ENCODE peak calls at places on chromosomes 7 and 10, in ten cellular contexts. One of them, this sample, is unnamed.

GRCh38 chr7:134755422-134756022 is 23.9 kb upstream of the CALD1 start:
- DNase-seq in adrenal gland: no peak
- DNase-seq in Peyer's patch: no peak
- DNase-seq in heart left ventricle: no peak
- DNase-seq in HCT116: no peak
- DNase-seq in uterus: no peak
- DNase-seq in sigmoid colon: no peak
- DNase-seq in body of pancreas: peak
- DNase-seq in transverse colon: no peak
- DNase-seq in upper lobe of left lung: no peak
- DNase-seq in this sample: no peak

GRCh38 chr7:93622036-93622714 is 47.7 kb upstream of the CALCR start:
- DNase-seq in adrenal gland: no peak
- DNase-seq in Peyer's patch: no peak
- DNase-seq in heart left ventricle: peak
- DNase-seq in HCT116: peak
- DNase-seq in uterus: no peak
- DNase-seq in sigmoid colon: no peak
- DNase-seq in body of pancreas: peak
- DNase-seq in transverse colon: no peak
- DNase-seq in upper lobe of left lung: no peak
- DNase-seq in this sample: no peak

GRCh38 chr10:111357859-111358258 is 281.0 kb downstream of the ADRA2A start:
- DNase-seq in adrenal gland: no peak
- DNase-seq in Peyer's patch: no peak
- DNase-seq in heart left ventricle: no peak
- DNase-seq in HCT116: no peak
- DNase-seq in uterus: no peak
- DNase-seq in sigmoid colon: no peak
- DNase-seq in body of pancreas: no peak
- DNase-seq in transverse colon: no peak
- DNase-seq in upper lobe of left lung: no peak
- DNase-seq in this sample: no peak

GRCh38 chr7:21617916-21618390 is 75.1 kb downstream of the DNAH11 start:
- DNase-seq in adrenal gland: peak
- DNase-seq in Peyer's patch: no peak
- DNase-seq in heart left ventricle: peak
- DNase-seq in HCT116: no peak
- DNase-seq in uterus: no peak
- DNase-seq in sigmoid colon: peak
- DNase-seq in body of pancreas: peak
- DNase-seq in transverse colon: peak
- DNase-seq in upper lobe of left lung: peak
- DNase-seq in this sample: peak

GRCh38 chr7:41967156-41967555 is 264.3 kb upstream of the INHBA start:
- DNase-seq in adrenal gland: no peak
- DNase-seq in Peyer's patch: no peak
- DNase-seq in heart left ventricle: no peak
- DNase-seq in HCT116: no peak
- DNase-seq in uterus: no peak
- DNase-seq in sigmoid colon: no peak
- DNase-seq in body of pancreas: no peak
- DNase-seq in transverse colon: no peak
- DNase-seq in upper lobe of left lung: no peak
- DNase-seq in this sample: no peak

GRCh38 chr7:35985126-35985754 is 167.8 kb upstream of the EEPD1 start:
- DNase-seq in adrenal gland: peak
- DNase-seq in Peyer's patch: peak
- DNase-seq in heart left ventricle: peak
- DNase-seq in HCT116: peak
- DNase-seq in uterus: peak
- DNase-seq in sigmoid colon: peak
- DNase-seq in body of pancreas: peak
- DNase-seq in transverse colon: peak
- DNase-seq in upper lobe of left lung: peak
- DNase-seq in this sample: peak

GRCh38 chr7:126845331-126845730 is 407.4 kb downstream of the GRM8 start:
- DNase-seq in adrenal gland: no peak
- DNase-seq in Peyer's patch: no peak
- DNase-seq in heart left ventricle: no peak
- DNase-seq in HCT116: no peak
- DNase-seq in uterus: no peak
- DNase-seq in sigmoid colon: no peak
- DNase-seq in body of pancreas: no peak
- DNase-seq in transverse colon: no peak
- DNase-seq in upper lobe of left lung: no peak
- DNase-seq in this sample: no peak

GRCh38 chr7:158885624-158886023 is 29.3 kb downstream of the DYNC2I1 start:
- DNase-seq in adrenal gland: no peak
- DNase-seq in Peyer's patch: no peak
- DNase-seq in heart left ventricle: no peak
- DNase-seq in HCT116: no peak
- DNase-seq in uterus: no peak
- DNase-seq in sigmoid colon: no peak
- DNase-seq in body of pancreas: no peak
- DNase-seq in transverse colon: no peak
- DNase-seq in upper lobe of left lung: no peak
- DNase-seq in this sample: no peak

GRCh38 chr10:124152139-124152780 is 58.9 kb upstream of the CHST15 start:
- DNase-seq in adrenal gland: no peak
- DNase-seq in Peyer's patch: no peak
- DNase-seq in heart left ventricle: peak
- DNase-seq in HCT116: peak
- DNase-seq in uterus: no peak
- DNase-seq in sigmoid colon: peak
- DNase-seq in body of pancreas: peak
- DNase-seq in transverse colon: peak
- DNase-seq in upper lobe of left lung: peak
- DNase-seq in this sample: no peak
- H3K27ac ChIP-seq in adrenal gland: no peak
- H3K27ac ChIP-seq in Peyer's patch: peak
- H3K27ac ChIP-seq in heart left ventricle: no peak
- H3K27ac ChIP-seq in HCT116: peak
- H3K27ac ChIP-seq in uterus: peak
- H3K27ac ChIP-seq in sigmoid colon: peak
- H3K27ac ChIP-seq in body of pancreas: peak
- H3K27ac ChIP-seq in transverse colon: peak
- H3K27ac ChIP-seq in upper lobe of left lung: peak
- H3K27ac ChIP-seq in this sample: peak

DNA sequence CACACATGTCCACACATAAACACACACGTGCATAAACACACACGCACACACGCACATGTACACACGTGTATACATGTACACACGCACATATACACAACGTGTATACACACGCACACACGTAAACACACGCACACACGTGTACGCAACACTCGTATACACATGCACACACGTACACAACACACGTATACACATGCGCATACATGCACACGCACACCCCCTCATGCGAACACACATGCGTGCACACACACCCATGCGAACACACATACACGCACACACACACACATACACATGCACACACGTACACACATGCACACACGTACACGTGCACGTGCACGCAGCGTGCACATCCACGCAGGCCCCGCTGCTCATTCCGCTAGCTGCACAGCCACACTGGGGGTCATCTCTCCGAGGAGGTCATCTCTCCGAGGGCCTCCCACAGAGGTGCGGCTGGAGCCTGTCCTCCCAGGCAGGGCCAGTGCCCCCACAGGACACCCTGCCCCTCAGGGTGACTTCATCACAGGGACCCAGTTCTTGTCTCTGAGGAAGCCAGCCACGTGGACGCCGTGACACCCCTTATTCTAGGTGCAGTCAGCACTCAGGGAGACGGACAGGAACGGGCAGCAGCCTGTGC is 25.9 kb downstream of the CYP2W1 start:
- DNase-seq in adrenal gland: no peak
- DNase-seq in Peyer's patch: no peak
- DNase-seq in heart left ventricle: no peak
- DNase-seq in HCT116: no peak
- DNase-seq in uterus: no peak
- DNase-seq in sigmoid colon: no peak
- DNase-seq in body of pancreas: no peak
- DNase-seq in transverse colon: no peak
- DNase-seq in upper lobe of left lung: no peak
- DNase-seq in this sample: no peak
- TF ChIP-seq POLR2A in adrenal gland: no peak
- TF ChIP-seq POLR2A in Peyer's patch: no peak
- TF ChIP-seq POLR2A in heart left ventricle: no peak
- TF ChIP-seq POLR2A in HCT116: no peak
- TF ChIP-seq POLR2A in uterus: no peak
- TF ChIP-seq POLR2A in sigmoid colon: no peak
- TF ChIP-seq POLR2A in body of pancreas: no peak
- TF ChIP-seq POLR2A in transverse colon: no peak
- TF ChIP-seq POLR2A in upper lobe of left lung: no peak
- TF ChIP-seq POLR2A in this sample: no peak

GRCh38 chr7:29457141-29457561 is 106.5 kb upstream of the PRR15 start:
- DNase-seq in adrenal gland: no peak
- DNase-seq in Peyer's patch: no peak
- DNase-seq in heart left ventricle: no peak
- DNase-seq in HCT116: no peak
- DNase-seq in uterus: no peak
- DNase-seq in sigmoid colon: no peak
- DNase-seq in body of pancreas: no peak
- DNase-seq in transverse colon: no peak
- DNase-seq in upper lobe of left lung: no peak
- DNase-seq in this sample: no peak

GRCh38 chr7:29454464-29454863 is 109.2 kb upstream of the PRR15 start:
- DNase-seq in adrenal gland: no peak
- DNase-seq in Peyer's patch: no peak
- DNase-seq in heart left ventricle: no peak
- DNase-seq in HCT116: no peak
- DNase-seq in uterus: no peak
- DNase-seq in sigmoid colon: no peak
- DNase-seq in body of pancreas: no peak
- DNase-seq in transverse colon: no peak
- DNase-seq in upper lobe of left lung: no peak
- DNase-seq in this sample: no peak

GRCh38 chr7:29459591-29459990 is 104.0 kb upstream of the PRR15 start:
- DNase-seq in adrenal gland: no peak
- DNase-seq in Peyer's patch: no peak
- DNase-seq in heart left ventricle: no peak
- DNase-seq in HCT116: no peak
- DNase-seq in uterus: no peak
- DNase-seq in sigmoid colon: no peak
- DNase-seq in body of pancreas: no peak
- DNase-seq in transverse colon: no peak
- DNase-seq in upper lobe of left lung: no peak
- DNase-seq in this sample: no peak

GRCh38 chr7:29454899-29455451 is 108.7 kb upstream of the PRR15 start:
- DNase-seq in adrenal gland: no peak
- DNase-seq in Peyer's patch: no peak
- DNase-seq in heart left ventricle: no peak
- DNase-seq in HCT116: no peak
- DNase-seq in uterus: no peak
- DNase-seq in sigmoid colon: no peak
- DNase-seq in body of pancreas: no peak
- DNase-seq in transverse colon: no peak
- DNase-seq in upper lobe of left lung: no peak
- DNase-seq in this sample: no peak

DNA sequence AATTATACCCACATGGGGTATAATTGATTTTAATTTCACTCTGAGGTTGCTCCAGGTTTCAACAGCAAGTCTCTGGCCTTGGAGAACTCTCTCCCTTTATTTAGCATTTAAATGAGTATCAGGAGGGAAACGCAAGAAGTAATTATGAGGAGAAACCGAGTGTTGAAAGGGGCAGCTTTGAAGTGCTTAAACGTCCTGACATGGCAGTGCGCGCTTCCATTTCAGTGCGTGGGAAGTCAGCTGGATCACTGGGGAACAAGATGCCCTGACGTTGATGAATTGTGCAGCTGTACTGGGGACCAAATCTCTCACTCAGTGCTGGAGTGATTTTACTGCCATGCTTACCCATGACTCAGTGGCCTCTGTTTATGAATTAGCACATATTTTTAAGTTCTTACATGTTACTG is 106.1 kb upstream of the PRR15 start:
- DNase-seq in adrenal gland: no peak
- DNase-seq in Peyer's patch: no peak
- DNase-seq in heart left ventricle: no peak
- DNase-seq in HCT116: no peak
- DNase-seq in uterus: no peak
- DNase-seq in sigmoid colon: no peak
- DNase-seq in body of pancreas: no peak
- DNase-seq in transverse colon: no peak
- DNase-seq in upper lobe of left lung: no peak
- DNase-seq in this sample: no peak
- H3K27ac ChIP-seq in adrenal gland: no peak
- H3K27ac ChIP-seq in Peyer's patch: no peak
- H3K27ac ChIP-seq in heart left ventricle: no peak
- H3K27ac ChIP-seq in HCT116: no peak
- H3K27ac ChIP-seq in uterus: no peak
- H3K27ac ChIP-seq in sigmoid colon: no peak
- H3K27ac ChIP-seq in body of pancreas: no peak
- H3K27ac ChIP-seq in transverse colon: no peak
- H3K27ac ChIP-seq in upper lobe of left lung: no peak
- H3K27ac ChIP-seq in this sample: no peak

GRCh38 chr10:70232155-70232858 is 922 bp downstream of the PPA1 start:
- DNase-seq in adrenal gland: peak
- DNase-seq in Peyer's patch: peak
- DNase-seq in heart left ventricle: no peak
- DNase-seq in HCT116: no peak
- DNase-seq in uterus: peak
- DNase-seq in sigmoid colon: peak
- DNase-seq in body of pancreas: peak
- DNase-seq in transverse colon: peak
- DNase-seq in upper lobe of left lung: peak
- DNase-seq in this sample: peak
- TF ChIP-seq POLR2A in adrenal gland: peak
- TF ChIP-seq POLR2A in Peyer's patch: peak
- TF ChIP-seq POLR2A in heart left ventricle: peak
- TF ChIP-seq POLR2A in HCT116: no peak
- TF ChIP-seq POLR2A in uterus: peak
- TF ChIP-seq POLR2A in sigmoid colon: no peak
- TF ChIP-seq POLR2A in body of pancreas: peak
- TF ChIP-seq POLR2A in transverse colon: peak
- TF ChIP-seq POLR2A in upper lobe of left lung: peak
- TF ChIP-seq POLR2A in this sample: peak

GRCh38 chr10:2958659-2959058 is 108.7 kb upstream of the PFKP start:
- DNase-seq in adrenal gland: no peak
- DNase-seq in Peyer's patch: no peak
- DNase-seq in heart left ventricle: no peak
- DNase-seq in HCT116: no peak
- DNase-seq in uterus: no peak
- DNase-seq in sigmoid colon: no peak
- DNase-seq in body of pancreas: no peak
- DNase-seq in transverse colon: no peak
- DNase-seq in upper lobe of left lung: no peak
- DNase-seq in this sample: no peak
- H3K27ac ChIP-seq in adrenal gland: no peak
- H3K27ac ChIP-seq in Peyer's patch: no peak
- H3K27ac ChIP-seq in heart left ventricle: no peak
- H3K27ac ChIP-seq in HCT116: no peak
- H3K27ac ChIP-seq in uterus: no peak
- H3K27ac ChIP-seq in sigmoid colon: no peak
- H3K27ac ChIP-seq in body of pancreas: no peak
- H3K27ac ChIP-seq in transverse colon: no peak
- H3K27ac ChIP-seq in upper lobe of left lung: no peak
- H3K27ac ChIP-seq in this sample: no peak

This sample was measured in right lobe of liver.